ENCODE peak calls at places on chromosomes 12 and 14, in seven cellular contexts. G, I, X, S, K, W and B are unnamed samples.

GRCh38 chr12:48037267-48037915 is 33.1 kb upstream of the COL2A1 start:
- DNase-seq in G (no peak), I (no peak), X (no peak), S (no peak), K (no peak), W (peak; percentile 68), B (peak; percentile 33)

GRCh38 chr14:77660754-77661153 is 44.3 kb upstream of the SPTLC2 start:
- DNase-seq in G (no peak), I (peak; percentile 71), X (peak; percentile 63), S (no peak), K (peak; percentile 91), W (no peak), B (no peak)

GRCh38 chr12:102631274-102631673 is 150.9 kb upstream of the IGF1 start:
- DNase-seq in G (no peak), I (no peak), X (no peak), S (peak; percentile 91), K (no peak), W (peak; percentile 94), B (peak; percentile 58)

GRCh38 chr14:77059276-77059934 is 30.9 kb upstream of the IRF2BPL start:
- DNase-seq in G (no peak), I (no peak), X (peak; percentile 90), S (peak; percentile 92), K (no peak), W (peak; percentile 95), B (peak; percentile 93)

GRCh38 chr12:89760783-89761182 is 52.1 kb upstream of the ATP2B1 start:
- DNase-seq in G (no peak), I (no peak), X (no peak), S (no peak), K (no peak), W (no peak), B (no peak)

GRCh38 chr14:98915625-98916024 is 356.4 kb downstream of the BCL11B start:
- DNase-seq in G (no peak), I (no peak), X (no peak), S (no peak), K (no peak), W (no peak), B (no peak)

GRCh38 chr14:32938719-32939253 is at the start of gene NPAS3:
- DNase-seq in G (no peak), I (peak; percentile 16), X (no peak), S (no peak), K (no peak), W (peak; percentile 12), B (no peak)

GRCh38 chr12:119808441-119808840 is 68.7 kb downstream of the CIT start:
- DNase-seq in G (no peak), I (no peak), X (no peak), S (peak; percentile 23), K (no peak), W (peak; percentile 80), B (no peak)

GRCh38 chr12:127130506-127131100 is 1136.4 kb upstream of the TMEM132C start:
- DNase-seq in G (no peak), I (no peak), X (no peak), S (no peak), K (no peak), W (no peak), B (peak; percentile 45)

GRCh38 chr12:54622463-54623183 is 12.1 kb downstream of the LACRT start:
- DNase-seq in G (no peak), I (no peak), X (no peak), S (no peak), K (no peak), W (peak; percentile 3), B (peak; percentile 4)

GRCh38 chr12:125092108-125092871 is 27.1 kb downstream of the AACS start:
- DNase-seq in G (no peak), I (no peak), X (no peak), S (no peak), K (no peak), W (no peak), B (peak; percentile 12)

GRCh38 chr14:100283984-100284881 is 22.0 kb downstream of the SLC25A29 start:
- DNase-seq in G (no peak), I (no peak), X (no peak), S (no peak), K (no peak), W (no peak), B (no peak)

GRCh38 chr14:100533647-100534485 is 53.4 kb downstream of the BEGAIN start:
- DNase-seq in G (no peak), I (no peak), X (no peak), S (no peak), K (no peak), W (no peak), B (no peak)

GRCh38 chr12:48197549-48197966 is 5.5 kb downstream of the OR10AD1 start:
- DNase-seq in G (no peak), I (no peak), X (no peak), S (peak; percentile 20), K (no peak), W (peak; percentile 35), B (no peak)

GRCh38 chr12:38746744-38747143 is 158.6 kb downstream of the CPNE8 start:
- DNase-seq in G (no peak), I (no peak), X (no peak), S (no peak), K (no peak), W (no peak), B (no peak)

GRCh38 chr12:65756956-65757511 is 67.2 kb upstream of the HMGA2 start:
- DNase-seq in G (no peak), I (no peak), X (no peak), S (peak; percentile 37), K (no peak), W (peak; percentile 6), B (no peak)

GRCh38 chr12:3750616-3751015 is 2.3 kb downstream of the CRACR2A start:
- DNase-seq in G (no peak), I (no peak), X (no peak), S (no peak), K (no peak), W (no peak), B (no peak)

GRCh38 chr14:100155881-100156645 is 3.4 kb downstream of the DEGS2 start:
- DNase-seq in G (no peak), I (no peak), X (no peak), S (no peak), K (no peak), W (no peak), B (no peak)

GRCh38 chr14:25003537-25003936 is 46.4 kb downstream of the STXBP6 start:
- DNase-seq in G (no peak), I (no peak), X (no peak), S (peak; percentile 49), K (no peak), W (peak; percentile 66), B (peak; percentile 38)

GRCh38 chr12:50322196-50322595 is 38.9 kb upstream of the LIMA1 start:
- DNase-seq in G (no peak), I (no peak), X (no peak), S (peak; percentile 19), K (no peak), W (peak; percentile 15), B (no peak)

GRCh38 chr14:37588956-37589737 is 5.9 kb downstream of the FOXA1 start:
- DNase-seq in G (no peak), I (peak; percentile 59), X (no peak), S (no peak), K (peak; percentile 81), W (no peak), B (no peak)

GRCh38 chr14:88551094-88551870 is 3.5 kb downstream of the PTPN21 start:
- DNase-seq in G (no peak), I (no peak), X (peak; percentile 88), S (peak; percentile 78), K (peak; percentile 32), W (peak; percentile 85), B (peak; percentile 90)

GRCh38 chr12:50598321-50598862 is 93.6 kb downstream of the DIP2B start:
- DNase-seq in G (no peak), I (no peak), X (no peak), S (peak; percentile 44), K (no peak), W (peak; percentile 54), B (peak; percentile 39)

GRCh38 chr12:3042826-3043225 is 34.4 kb upstream of the TSPAN9 start:
- DNase-seq in G (no peak), I (no peak), X (no peak), S (no peak), K (no peak), W (no peak), B (no peak)

GRCh38 chr12:26548227-26548626 is 284.8 kb downstream of the ITPR2 start:
- DNase-seq in G (no peak), I (no peak), X (no peak), S (no peak), K (no peak), W (no peak), B (no peak)

GRCh38 chr14:89915114-89915878 is 39.2 kb downstream of the EFCAB11 start:
- DNase-seq in G (peak; percentile 40), I (peak; percentile 42), X (peak; percentile 33), S (peak; percentile 63), K (peak; percentile 71), W (peak; percentile 73), B (peak; percentile 77)

GRCh38 chr12:18165422-18165871 is 75.5 kb upstream of the RERGL start:
- DNase-seq in G (no peak), I (peak; percentile 91), X (no peak), S (peak; percentile 59), K (no peak), W (peak; percentile 1), B (peak; percentile 34)

GRCh38 chr12:34402899-34403705 is 380.8 kb downstream of the ALG10 start:
- DNase-seq in G (no peak), I (no peak), X (no peak), S (no peak), K (no peak), W (no peak), B (no peak)

GRCh38 chr12:127912266-127912665 is 354.7 kb upstream of the TMEM132C start:
- DNase-seq in G (no peak), I (no peak), X (no peak), S (no peak), K (no peak), W (no peak), B (no peak)

GRCh38 chr12:19530631-19531020 is 91.3 kb downstream of the AEBP2 start:
- DNase-seq in G (no peak), I (no peak), X (no peak), S (no peak), K (no peak), W (peak; percentile 71), B (peak; percentile 60)

GRCh38 chr14:104436047-104436531 is 143.5 kb upstream of the C14orf180 start:
- DNase-seq in G (no peak), I (no peak), X (no peak), S (peak; percentile 55), K (no peak), W (peak; percentile 6), B (peak; percentile 24)

GRCh38 chr12:12628013-12628412 is 16.3 kb downstream of the CREBL2 start:
- DNase-seq in G (no peak), I (no peak), X (no peak), S (peak; percentile 68), K (no peak), W (peak; percentile 68), B (peak; percentile 48)

GRCh38 chr12:57042695-57043094 is 7.2 kb downstream of the MYO1A start:
- DNase-seq in G (no peak), I (no peak), X (no peak), S (no peak), K (no peak), W (no peak), B (no peak)